ENCODE peak calls at places on chromosome 1, in eight cellular contexts. K is uterus; C is activated naive CD4-positive, alpha-beta T cell treated with anti-CD3 and anti-CD28 coated beads, Interleukin-2, amount 50 U/mL, for 72 hours; Y is coronary artery; T is ELR; M is head of caudate nucleus; Z is H1; U is NCI-H1092. H is an unnamed sample.
A peak's percentile ranks its signal among the peaks of the same experiment; 100 is the strongest.

GRCh38 chr1:206962269-206962668 is 8.0 kb downstream of the FCAMR start:
- DNase-seq in K (no peak), C (no peak), Y (no peak), T (no peak), M (no peak), Z (no peak), U (no peak), H (peak; percentile 34)

GRCh38 chr1:115929846-115930245 is 46.5 kb upstream of the SLC22A15 start:
- DNase-seq in K (no peak), C (no peak), Y (no peak), T (peak; percentile 41), M (no peak), Z (no peak), U (no peak), H (peak; percentile 15)

GRCh38 chr1:97365026-97365425 is 555.8 kb downstream of the DPYD start:
- DNase-seq in K (no peak), C (no peak), Y (no peak), T (peak; percentile 59), M (no peak), Z (no peak), U (no peak), H (no peak)

GRCh38 chr1:32142446-32143301 is 34.8 kb downstream of the KPNA6 start:
- DNase-seq in K (peak; percentile 52), C (no peak), Y (peak; percentile 73), T (peak; percentile 57), M (no peak), Z (no peak), U (peak; percentile 19), H (peak; percentile 40)

GRCh38 chr1:72100766-72101165 is 181.6 kb downstream of the NEGR1 start:
- DNase-seq in K (no peak), C (no peak), Y (no peak), T (no peak), M (no peak), Z (no peak), U (no peak), H (no peak)

GRCh38 chr1:165463978-165464377 is 19.1 kb upstream of the RXRG start:
- DNase-seq in K (no peak), C (no peak), Y (no peak), T (no peak), M (no peak), Z (no peak), U (no peak), H (no peak)

GRCh38 chr1:97827887-97828286 is 92.9 kb downstream of the DPYD start:
- DNase-seq in K (no peak), C (no peak), Y (no peak), T (no peak), M (no peak), Z (no peak), U (no peak), H (no peak)

GRCh38 chr1:234400773-234401172 is 27.5 kb downstream of the COA6 start:
- DNase-seq in K (no peak), C (no peak), Y (no peak), T (no peak), M (no peak), Z (no peak), U (no peak), H (no peak)

GRCh38 chr1:202131956-202132821 is 9.5 kb downstream of the GPR37L1 start:
- DNase-seq in K (peak; percentile 80), C (no peak), Y (peak; percentile 90), T (no peak), M (peak; percentile 67), Z (no peak), U (no peak), H (peak; percentile 75)

GRCh38 chr1:214111796-214112195 is 124.0 kb downstream of the PROX1 start:
- DNase-seq in K (no peak), C (no peak), Y (no peak), T (no peak), M (no peak), Z (no peak), U (no peak), H (no peak)

GRCh38 chr1:167601442-167602380 is 28.3 kb upstream of the RCSD1 start:
- DNase-seq in K (peak; percentile 24), C (no peak), Y (no peak), T (no peak), M (no peak), Z (no peak), U (no peak), H (peak; percentile 57)

GRCh38 chr1:208059328-208060017 is 148.5 kb upstream of the CD34 start:
- DNase-seq in K (no peak), C (no peak), Y (no peak), T (no peak), M (no peak), Z (no peak), U (no peak), H (no peak)

GRCh38 chr1:201597551-201598230 is 58.8 kb downstream of the NAV1 start:
- DNase-seq in K (no peak), C (no peak), Y (no peak), T (no peak), M (no peak), Z (no peak), U (peak; percentile 87), H (no peak)

GRCh38 chr1:4801192-4801924 is 146.9 kb downstream of the AJAP1 start:
- DNase-seq in K (peak; percentile 81), C (no peak), Y (peak; percentile 73), T (no peak), M (peak; percentile 86), Z (no peak), U (no peak), H (peak; percentile 82)

GRCh38 chr1:150268342-150268705 is 492 bp downstream of the APH1A start:
- DNase-seq in K (no peak), C (no peak), Y (no peak), T (peak; percentile 64), M (peak; percentile 34), Z (no peak), U (no peak), H (no peak)

GRCh38 chr1:7576946-7577657 is 194.0 kb upstream of the VAMP3 start:
- DNase-seq in K (no peak), C (no peak), Y (no peak), T (peak; percentile 38), M (no peak), Z (no peak), U (no peak), H (no peak)

GRCh38 chr1:109864960-109865611 is 45.6 kb upstream of the CSF1 start:
- DNase-seq in K (peak; percentile 59), C (no peak), Y (no peak), T (no peak), M (no peak), Z (no peak), U (no peak), H (peak; percentile 65)

GRCh38 chr1:55275976-55276375 is 60.8 kb upstream of the USP24 start:
- DNase-seq in K (no peak), C (no peak), Y (no peak), T (peak; percentile 37), M (no peak), Z (no peak), U (no peak), H (no peak)

GRCh38 chr1:200888349-200888838 is 6.3 kb upstream of the INAVA start:
- DNase-seq in K (no peak), C (peak; percentile 82), Y (no peak), T (peak; percentile 83), M (no peak), Z (no peak), U (no peak), H (no peak)

GRCh38 chr1:24754229-24754628 is 9.0 kb downstream of the CLIC4 start:
- DNase-seq in K (no peak), C (no peak), Y (no peak), T (peak; percentile 76), M (no peak), Z (no peak), U (no peak), H (no peak)

GRCh38 chr1:78440381-78440793 is 50.4 kb upstream of the PTGFR start:
- DNase-seq in K (no peak), C (no peak), Y (no peak), T (peak; percentile 69), M (no peak), Z (no peak), U (no peak), H (no peak)

GRCh38 chr1:221783437-221783836 is 41.5 kb upstream of the DUSP10 start:
- DNase-seq in K (no peak), C (no peak), Y (no peak), T (no peak), M (no peak), Z (no peak), U (no peak), H (no peak)

GRCh38 chr1:162305969-162306368 is 70.7 kb downstream of the SPATA46 start:
- DNase-seq in K (no peak), C (no peak), Y (no peak), T (peak; percentile 53), M (no peak), Z (no peak), U (no peak), H (no peak)

GRCh38 chr1:31476891-31477846 is 64.2 kb downstream of the SERINC2 start:
- DNase-seq in K (no peak), C (no peak), Y (no peak), T (peak; percentile 88), M (no peak), Z (no peak), U (no peak), H (no peak)

GRCh38 chr1:205748398-205749093 is 1.4 kb downstream of the NUCKS1 start:
- DNase-seq in K (no peak), C (no peak), Y (no peak), T (peak; percentile 54), M (no peak), Z (no peak), U (peak; percentile 42), H (peak; percentile 31)

GRCh38 chr1:83822206-83822605 is 176.7 kb downstream of the TTLL7 start:
- DNase-seq in K (no peak), C (no peak), Y (no peak), T (peak; percentile 78), M (no peak), Z (no peak), U (no peak), H (no peak)

GRCh38 chr1:31834501-31834900 is 18.7 kb upstream of the SPOCD1 start:
- DNase-seq in K (no peak), C (no peak), Y (no peak), T (no peak), M (no peak), Z (no peak), U (no peak), H (no peak)